ENCODE peak calls at places on chromosomes 5 and 9, in seven cellular contexts. I is H9, Q is IMR-90, E is neuronal stem cell, G is H1, R is mesendoderm, K is trophoblast cell. J is an unnamed sample.
A peak's percentile ranks its signal among the peaks of the same experiment; 100 is the strongest.

GRCh38 chr5:115611873-115612272 is 9.6 kb upstream of the TICAM2 start:
- DNase-seq in K (no peak), I (no peak), G (no peak), R (no peak), Q (no peak), E (no peak), J (no peak)

GRCh38 chr5:87411586-87412416 is 929 bp downstream of the CCNH start:
- DNase-seq in E (peak; percentile 0), R (peak; percentile 55), G (no peak), K (peak; percentile 23), Q (peak; percentile 63), I (peak; percentile 30), J (peak; percentile 66)

GRCh38 chr5:72267685-72268084 is 52.4 kb downstream of the MRPS27 start:
- DNase-seq in G (no peak), E (no peak), R (no peak), I (no peak), Q (peak; percentile 42), K (no peak), J (no peak)

GRCh38 chr9:69386651-69387050 is 61.6 kb downstream of the ENTREP1 start:
- DNase-seq in I (no peak), E (no peak), G (no peak), K (no peak), R (no peak), Q (no peak), J (no peak)

GRCh38 chr9:126420643-126421564 is 94.3 kb downstream of the MVB12B start:
- DNase-seq in E (no peak), G (no peak), Q (peak; percentile 58), K (no peak), I (no peak), R (peak; percentile 62), J (peak; percentile 29)

GRCh38 chr5:119541716-119542115 is 87.6 kb upstream of the FAM170A start:
- DNase-seq in G (no peak), I (no peak), E (no peak), Q (no peak), R (no peak), K (no peak), J (no peak)

GRCh38 chr9:27065288-27065687 is 43.7 kb upstream of the TEK start:
- DNase-seq in G (no peak), I (no peak), R (peak; percentile 60), Q (peak; percentile 31), E (no peak), K (no peak), J (no peak)

GRCh38 chr9:88531920-88532319 is 3.1 kb upstream of the NXNL2 start:
- DNase-seq in G (no peak), R (peak; percentile 54), E (peak; percentile 15), I (peak; percentile 51), Q (no peak), K (no peak), J (no peak)

GRCh38 chr5:128290152-128290858 is 206.7 kb downstream of the SLC12A2 start:
- DNase-seq in R (no peak), I (no peak), K (no peak), G (no peak), E (no peak), Q (peak; percentile 33), J (no peak)

GRCh38 chr5:140240987-140241706 is 61.8 kb downstream of the PFDN1 start:
- DNase-seq in Q (peak; percentile 92), I (peak; percentile 90), K (no peak), G (no peak), R (peak; percentile 91), E (peak; percentile 66), J (peak; percentile 94)

GRCh38 chr5:17255471-17256016 is 38.1 kb downstream of the BASP1 start:
- DNase-seq in G (no peak), I (no peak), R (no peak), K (peak; percentile 66), Q (no peak), E (no peak), J (peak; percentile 69)

GRCh38 chr9:107142430-107142829 is 140.6 kb upstream of the RAD23B start:
- DNase-seq in R (no peak), K (no peak), E (no peak), G (no peak), Q (no peak), I (no peak), J (no peak)

GRCh38 chr5:31365776-31366175 is 166.1 kb downstream of the DROSHA start:
- DNase-seq in K (peak; percentile 87), E (no peak), Q (no peak), R (no peak), I (no peak), G (no peak), J (no peak)

GRCh38 chr5:157106668-157107461 is 2.0 kb downstream of the HAVCR2 start:
- DNase-seq in R (no peak), Q (peak; percentile 3), I (no peak), E (no peak), K (peak; percentile 42), G (no peak), J (peak; percentile 25)

GRCh38 chr5:464843-465590 is 22.0 kb downstream of the EXOC3 start:
- DNase-seq in K (no peak), I (no peak), E (no peak), Q (no peak), G (no peak), R (no peak), J (no peak)

GRCh38 chr5:33850100-33850594 is 41.6 kb downstream of the ADAMTS12 start:
- DNase-seq in I (peak; percentile 55), Q (peak; percentile 75), R (peak; percentile 80), K (no peak), E (no peak), G (no peak), J (peak; percentile 83)

GRCh38 chr5:107203231-107203630 is 467.5 kb downstream of the EFNA5 start:
- DNase-seq in R (no peak), I (no peak), Q (no peak), G (no peak), E (no peak), K (no peak), J (peak; percentile 8)

DNA sequence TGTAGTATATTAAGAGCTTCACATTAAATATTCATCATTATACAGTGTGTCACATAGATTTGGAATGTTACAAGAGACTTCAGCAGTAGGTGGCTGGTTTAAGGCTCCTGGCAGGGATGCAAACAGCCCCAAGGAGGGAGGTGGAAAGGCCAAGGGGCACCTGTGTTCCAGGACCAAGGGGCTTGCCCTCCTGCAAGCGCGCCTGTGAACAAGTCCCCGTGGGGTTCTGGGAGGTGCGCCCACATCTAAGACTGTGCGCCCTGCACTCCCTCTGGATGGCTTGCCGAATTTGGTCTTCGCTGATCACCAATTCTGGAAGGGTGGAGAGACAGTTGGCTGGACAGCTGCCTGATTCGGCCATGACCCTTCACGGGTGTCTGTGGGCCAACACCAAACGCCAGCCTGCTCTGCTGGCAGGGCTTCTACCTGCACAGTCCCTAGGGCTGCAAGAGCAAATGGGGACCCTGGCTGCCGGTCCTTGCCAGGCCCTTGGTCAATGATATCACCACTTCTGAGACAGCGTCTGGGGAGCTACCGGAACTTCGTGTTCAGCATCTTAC is 12.1 kb upstream of the SLC25A51 start:
- DNase-seq in R (no peak), K (no peak), E (no peak), G (no peak), I (no peak), Q (no peak), J (no peak)
- H3K27ac ChIP-seq in R (no peak overlapping the region), K (no peak overlapping the region), E (no peak overlapping the region), G (no peak overlapping the region), I (no peak overlapping the region), Q (no peak overlapping the region), J (no peak overlapping the region)

DNA sequence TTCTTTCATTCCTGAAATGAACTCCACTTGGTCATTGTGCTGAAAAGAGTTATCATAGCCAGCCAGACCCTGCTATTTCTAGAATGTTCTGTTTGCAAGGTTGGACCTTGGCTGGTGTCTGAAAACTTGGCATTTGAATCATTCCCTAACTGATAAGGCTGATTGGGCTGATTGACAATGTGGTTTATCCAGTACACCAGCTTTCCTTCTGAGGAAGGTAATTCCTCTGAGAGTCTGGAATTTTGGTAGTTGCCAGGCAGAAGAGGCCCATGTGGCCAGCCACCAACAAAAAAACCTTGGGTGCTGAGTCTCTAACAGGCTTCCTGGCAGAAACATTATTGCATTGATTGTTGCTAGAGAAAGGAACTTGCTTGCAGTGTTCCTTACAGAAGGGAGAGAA is 15.3 kb downstream of the SEC61B start:
- DNase-seq in K (peak; percentile 85), R (no peak), Q (no peak), E (no peak), I (no peak), G (no peak), J (no peak)
- H2BK5ac ChIP-seq in K (no peak overlapping the region), R (no peak overlapping the region), Q (no peak overlapping the region), E (no peak overlapping the region), I (no peak overlapping the region), G (no peak overlapping the region), J (no peak overlapping the region)

GRCh38 chr5:1547655-1548054 is 23.9 kb upstream of the LPCAT1 start:
- DNase-seq in I (no peak), Q (no peak), R (no peak), G (no peak), E (no peak), K (no peak), J (no peak)
- H3K4me1 ChIP-seq in I (no peaks in the 10 kb centered on the region), Q (no peaks in the 10 kb centered on the region), R (no peaks in the 10 kb centered on the region), G (no peaks in the 10 kb centered on the region), E (peaks cover under 1% of the 10 kb centered on the region), K (peaks cover 5% of the 10 kb centered on the region), J (peaks cover 6% of the 10 kb centered on the region)

DNA sequence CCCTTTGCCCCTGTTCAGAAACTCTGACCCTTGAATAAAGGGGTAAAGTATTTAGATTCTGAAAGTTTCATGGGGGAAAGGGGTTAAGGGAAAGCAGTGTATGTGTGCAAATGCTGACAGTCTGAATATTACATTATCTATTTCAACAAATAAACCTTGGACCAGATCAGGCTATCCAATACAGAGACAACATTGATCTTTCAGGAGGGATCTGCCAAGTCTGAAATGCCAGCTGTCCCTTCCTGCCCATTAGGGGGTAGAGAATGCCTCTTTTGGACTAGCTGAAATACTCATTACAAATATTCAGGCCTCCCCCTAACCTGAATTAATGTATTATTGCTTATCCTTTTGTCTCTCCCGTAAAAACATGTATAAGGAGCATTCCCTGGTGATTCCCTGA is 219.5 kb downstream of the NR3C1 start:
- DNase-seq in I (no peak), Q (no peak), G (no peak), R (no peak), E (no peak), K (no peak), J (no peak)
- H3K27ac ChIP-seq in I (no peak overlapping the region), Q (no peak overlapping the region), G (no peak overlapping the region), R (no peak overlapping the region), E (no peak overlapping the region), K (no peak overlapping the region), J (no peak overlapping the region)

GRCh38 chr5:122471031-122471751 is 159.2 kb downstream of the SNCAIP start:
- DNase-seq in I (peak; percentile 53), G (no peak), R (no peak), K (no peak), E (no peak), Q (no peak), J (no peak)
- H2BK5ac ChIP-seq in I (no peak overlapping the region), G (peak overlapping the region; percentile 91), R (no peak overlapping the region), K (no peak overlapping the region), E (no peak overlapping the region), Q (no peak overlapping the region), J (no peak overlapping the region)

GRCh38 chr5:163912023-163912422 is 406.6 kb downstream of the MAT2B start:
- DNase-seq in K (no peak), G (no peak), R (no peak), Q (no peak), I (no peak), E (no peak), J (no peak)
- H3K4me1 ChIP-seq in K (peaks cover 14% of the 10 kb centered on the region), G (peaks cover 9% of the 10 kb centered on the region), R (peaks cover 5% of the 10 kb centered on the region), Q (peaks cover 8% of the 10 kb centered on the region), I (peaks cover 4% of the 10 kb centered on the region), E (peaks cover 2% of the 10 kb centered on the region), J (no peaks in the 10 kb centered on the region)

DNA sequence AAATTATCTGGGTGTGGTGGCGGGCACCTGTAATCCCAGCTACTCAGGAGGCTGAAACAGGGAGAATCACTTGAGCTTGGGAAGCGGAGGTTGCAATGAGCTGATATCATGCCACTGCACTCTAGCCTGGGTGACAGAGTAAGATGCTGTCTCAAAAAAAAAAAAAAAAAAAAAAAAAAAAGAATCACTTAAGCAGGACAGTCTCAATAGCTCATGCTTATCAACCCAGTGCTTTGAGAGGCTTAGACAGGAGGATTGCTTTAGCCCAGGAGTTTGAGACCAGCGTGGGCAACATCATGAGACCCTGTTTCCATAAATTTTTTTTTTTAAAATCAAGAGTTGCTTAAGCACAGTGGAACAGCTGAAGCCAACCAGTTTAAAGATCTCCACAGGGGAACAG is 42.6 kb downstream of the LEAP2 start:
- DNase-seq in I (no peak), Q (no peak), R (no peak), G (no peak), E (no peak), K (no peak), J (no peak)
- H3K27ac ChIP-seq in I (no peak overlapping the region), Q (no peak overlapping the region), R (no peak overlapping the region), G (no peak overlapping the region), E (no peak overlapping the region), K (no peak overlapping the region), J (no peak overlapping the region)

J was measured in mesenchymal stem cell.